ENCODE peak calls at places on chromosomes 3 and 15, in seven cellular contexts. B is RWPE1, H is retinal pigment epithelial cell, K is dorsolateral prefrontal cortex, A is foreskin fibroblast, Z is GM12865, S is psoas muscle. M is an unnamed sample.

GRCh38 chr15:85595804-85596536 is 198.8 kb downstream of the KLHL25 start:
- DNase-seq in B (no peak), H (no peak), K (no peak), A (no peak), Z (no peak), S (no peak), M (no peak)

GRCh38 chr15:100901296-100901695 is 17.9 kb upstream of the LRRK1 start:
- DNase-seq in B (no peak), H (no peak), K (no peak), A (no peak), Z (no peak), S (no peak), M (no peak)

GRCh38 chr3:123880998-123881561 is 3.1 kb downstream of the MYLK start:
- DNase-seq in B (no peak), H (peak), K (no peak), A (peak), Z (no peak), S (no peak), M (no peak)

GRCh38 chr15:87752250-87752951 is 504.1 kb downstream of the NTRK3 start:
- DNase-seq in B (peak), H (peak), K (no peak), A (peak), Z (no peak), S (no peak), M (peak)

GRCh38 chr3:168914662-168915061 is 748.9 kb downstream of the MECOM start:
- DNase-seq in B (peak), H (no peak), K (no peak), A (peak), Z (no peak), S (no peak), M (no peak)

GRCh38 chr3:152176241-152176640 is 92.5 kb upstream of the MBNL1 start:
- DNase-seq in B (no peak), H (no peak), K (no peak), A (peak), Z (no peak), S (no peak), M (no peak)

GRCh38 chr3:138099417-138099816 is 16.0 kb downstream of the DZIP1L start:
- DNase-seq in B (no peak), H (no peak), K (no peak), A (no peak), Z (no peak), S (no peak), M (no peak)

GRCh38 chr3:16378920-16379319 is 113.9 kb downstream of the OXNAD1 start:
- DNase-seq in B (no peak), H (no peak), K (no peak), A (peak), Z (peak), S (no peak), M (no peak)

GRCh38 chr15:70322051-70322668 is 224.4 kb upstream of the TLE3 start:
- DNase-seq in B (no peak), H (no peak), K (no peak), A (no peak), Z (peak), S (no peak), M (no peak)

GRCh38 chr15:70327328-70328136 is 229.8 kb upstream of the TLE3 start:
- DNase-seq in B (peak), H (no peak), K (no peak), A (no peak), Z (no peak), S (no peak), M (no peak)

GRCh38 chr15:70321106-70321809 is 223.5 kb upstream of the TLE3 start:
- DNase-seq in B (no peak), H (no peak), K (no peak), A (no peak), Z (no peak), S (no peak), M (no peak)

GRCh38 chr15:70323111-70323851 is 225.6 kb upstream of the TLE3 start:
- DNase-seq in B (no peak), H (no peak), K (no peak), A (no peak), Z (no peak), S (peak), M (no peak)

GRCh38 chr15:70324001-70324974 is 226.6 kb upstream of the TLE3 start:
- DNase-seq in B (peak), H (no peak), K (no peak), A (peak), Z (no peak), S (no peak), M (peak)
- TF ChIP-seq CTCF in B (no peak), H (no peak), K (no peak), A (no peak), Z (no peak), S (no peak), M (no peak)

DNA sequence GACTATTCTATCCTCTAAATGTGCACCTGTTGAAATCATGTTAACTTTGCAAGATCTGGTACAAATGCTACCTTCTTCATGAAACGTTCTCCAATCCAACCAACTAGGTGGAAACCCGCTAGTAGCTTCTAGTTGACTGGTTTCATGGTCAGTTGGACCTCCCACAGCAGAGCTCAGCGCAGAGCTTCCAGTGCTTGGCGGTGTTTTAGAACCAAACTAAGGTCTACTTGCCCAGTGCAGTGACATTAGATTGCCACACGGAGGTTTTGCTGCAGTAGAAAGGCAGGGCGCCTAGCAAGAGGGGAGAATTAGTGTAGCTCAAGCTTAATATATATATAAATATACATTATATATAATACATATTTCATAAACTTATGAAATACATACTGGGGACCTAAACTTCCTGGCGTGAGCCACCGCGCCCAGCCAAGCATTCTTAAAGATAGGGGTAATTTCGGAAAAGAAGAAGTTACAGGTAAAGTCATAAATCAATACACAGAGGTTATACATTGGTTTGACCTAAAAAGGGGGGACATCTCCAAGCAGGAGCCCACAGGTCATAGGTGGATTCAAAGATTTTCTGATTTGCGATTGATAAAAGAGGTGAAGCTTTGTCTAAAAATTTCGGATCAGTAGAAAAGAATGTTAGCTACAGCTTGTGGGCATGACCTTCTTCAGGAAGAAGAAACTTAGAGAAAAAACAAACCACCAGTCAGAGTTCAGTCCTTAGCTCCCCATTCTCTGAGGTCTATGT is 2.0 kb upstream of the OXSR1 start:
- DNase-seq in B (no peak), H (no peak), K (no peak), A (no peak), Z (peak), S (no peak), M (no peak)
- TF ChIP-seq CTCF in B (no peak), H (peak), K (no peak), A (no peak), Z (peak), S (peak), M (no peak)

DNA sequence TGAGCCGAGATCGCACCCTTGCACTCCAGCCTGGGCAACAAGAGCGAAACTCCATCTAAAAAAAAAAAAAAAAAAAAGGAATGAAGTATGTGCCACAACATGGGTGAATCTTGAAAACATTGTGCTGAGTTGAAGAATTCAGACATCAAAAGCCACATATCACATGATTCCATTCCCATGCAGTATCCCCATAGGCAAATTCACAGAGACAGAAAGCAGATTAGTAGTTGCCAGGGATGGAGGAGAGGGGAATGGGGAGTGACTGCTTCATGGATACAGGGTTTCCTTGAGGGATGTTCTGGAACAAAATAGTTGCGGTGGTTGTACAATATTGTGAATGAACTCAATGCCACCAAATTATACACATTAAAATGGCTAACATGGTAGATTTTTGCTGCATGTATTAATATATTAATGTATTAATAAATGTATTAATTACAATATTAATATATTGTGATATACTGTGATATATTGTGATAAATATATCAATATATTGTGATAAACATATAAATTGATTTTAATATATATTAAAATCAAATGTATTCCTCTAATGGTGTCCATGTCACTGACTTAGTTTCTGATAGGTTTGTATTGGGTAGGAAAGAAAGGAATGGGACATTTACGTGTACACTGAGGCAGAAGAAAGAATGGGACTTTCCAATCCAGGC is 34.9 kb downstream of the SMAD3 start:
- DNase-seq in B (no peak), H (no peak), K (no peak), A (no peak), Z (no peak), S (no peak), M (no peak)
- TF ChIP-seq CTCF in B (no peak), H (no peak), K (no peak), A (no peak), Z (no peak), S (no peak), M (no peak)

GRCh38 chr3:107241217-107241616 is 136.0 kb upstream of the CCDC54 start:
- DNase-seq in B (peak), H (no peak), K (no peak), A (no peak), Z (peak), S (peak), M (peak)
- TF ChIP-seq CTCF in B (no peak), H (no peak), K (no peak), A (no peak), Z (no peak), S (no peak), M (peak)

DNA sequence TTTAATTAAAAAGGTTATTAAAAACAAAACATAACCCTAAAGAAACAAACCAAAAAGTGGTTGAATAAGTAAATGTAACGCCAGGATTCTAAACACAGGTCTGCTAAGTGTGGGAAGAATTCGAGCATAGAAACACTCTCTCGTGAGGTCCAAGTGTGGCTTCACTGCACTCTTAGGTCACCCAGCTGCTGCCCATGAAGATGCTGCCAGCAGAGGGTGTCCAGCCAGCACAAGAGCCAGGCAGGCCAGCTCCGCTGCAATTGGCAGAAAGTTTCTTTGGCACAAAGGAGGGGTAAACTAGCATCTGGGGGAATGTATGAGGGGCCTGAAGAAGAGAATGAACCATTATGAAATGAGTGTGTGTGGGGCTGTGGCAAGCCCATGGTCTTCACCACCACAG is 215.7 kb upstream of the FEZF2 start:
- DNase-seq in B (no peak), H (no peak), K (no peak), A (peak), Z (no peak), S (no peak), M (no peak)
- TF ChIP-seq CTCF in B (no peak), H (peak), K (no peak), A (no peak), Z (no peak), S (no peak), M (no peak)

DNA sequence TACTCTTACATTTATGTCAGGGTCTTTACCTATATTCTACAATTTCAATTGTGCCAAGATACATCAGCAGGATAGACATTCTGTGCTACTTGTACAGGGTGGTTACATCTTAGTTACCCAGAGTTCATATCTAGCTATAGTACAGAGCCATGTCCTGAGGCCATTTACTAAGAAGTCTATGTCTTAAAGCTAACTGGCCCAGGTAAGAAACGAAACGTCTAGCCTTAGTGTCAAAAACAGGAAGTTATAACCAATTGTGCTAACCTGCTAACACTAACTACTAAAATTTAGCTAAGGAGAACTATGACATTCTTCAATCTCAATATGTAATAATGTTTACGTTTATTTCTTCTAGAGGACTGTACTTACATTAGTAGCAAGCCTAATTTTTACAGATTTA is 717.2 kb upstream of the UBE2E2 start:
- DNase-seq in B (no peak), H (no peak), K (no peak), A (no peak), Z (no peak), S (no peak), M (no peak)
- TF ChIP-seq CTCF in B (no peak), H (no peak), K (no peak), A (no peak), Z (no peak), S (no peak), M (no peak)

GRCh38 chr15:98800437-98801233 is 152.3 kb downstream of the IGF1R start:
- DNase-seq in B (peak), H (peak), K (peak), A (peak), Z (no peak), S (peak), M (peak)
- TF ChIP-seq CTCF in B (no peak), H (no peak), K (no peak), A (no peak), Z (no peak), S (no peak), M (no peak)